ENCODE peak calls at places on chromosomes 12 and 14, in nine cellular contexts. M, X, S, D, L, F, I, K and H are unnamed samples.

GRCh38 chr14:103400537-103400936 is 15.3 kb downstream of the MARK3 start:
- DNase-seq in M (no peak), X (no peak), S (no peak), D (no peak), L (no peak), F (no peak), I (no peak), K (no peak), H (no peak)

GRCh38 chr12:85029456-85029855 is 6.6 kb downstream of the TSPAN19 start:
- DNase-seq in M (no peak), X (no peak), S (peak), D (no peak), L (no peak), F (no peak), I (no peak), K (peak), H (no peak)

GRCh38 chr12:52687527-52688385 is 7.5 kb upstream of the KRT1 start:
- DNase-seq in M (no peak), X (no peak), S (no peak), D (no peak), L (no peak), F (no peak), I (no peak), K (no peak), H (no peak)

GRCh38 chr14:76985540-76986260 is 42.8 kb downstream of the IRF2BPL start:
- DNase-seq in M (no peak), X (no peak), S (peak), D (no peak), L (no peak), F (no peak), I (no peak), K (no peak), H (no peak)

GRCh38 chr14:64992328-64992885 is 5.7 kb downstream of the FNTB start:
- DNase-seq in M (peak), X (no peak), S (no peak), D (no peak), L (no peak), F (no peak), I (peak), K (no peak), H (no peak)

GRCh38 chr14:21095430-21096205 is 2.8 kb downstream of the ZNF219 start:
- DNase-seq in M (no peak), X (no peak), S (peak), D (no peak), L (no peak), F (no peak), I (no peak), K (no peak), H (no peak)

GRCh38 chr12:1741154-1741949 is 50.5 kb downstream of the ADIPOR2 start:
- DNase-seq in M (no peak), X (no peak), S (no peak), D (no peak), L (no peak), F (no peak), I (no peak), K (no peak), H (no peak)

GRCh38 chr12:123078114-123078465 is 72.8 kb downstream of the PITPNM2 start:
- DNase-seq in M (no peak), X (no peak), S (no peak), D (no peak), L (no peak), F (no peak), I (no peak), K (no peak), H (no peak)

GRCh38 chr14:71959055-71959454 is 26.8 kb downstream of the RGS6 start:
- DNase-seq in M (no peak), X (no peak), S (no peak), D (no peak), L (no peak), F (no peak), I (no peak), K (no peak), H (no peak)

GRCh38 chr12:53107122-53107521 is 3.8 kb downstream of the SOAT2 start:
- DNase-seq in M (no peak), X (no peak), S (no peak), D (no peak), L (no peak), F (no peak), I (no peak), K (no peak), H (no peak)

GRCh38 chr12:26121323-26121740 is 3.5 kb downstream of the BHLHE41 start:
- DNase-seq in M (no peak), X (no peak), S (no peak), D (no peak), L (no peak), F (no peak), I (no peak), K (no peak), H (no peak)

GRCh38 chr12:100895197-100895596 is 100.6 kb downstream of the ANO4 start:
- DNase-seq in M (no peak), X (no peak), S (no peak), D (no peak), L (no peak), F (no peak), I (no peak), K (no peak), H (no peak)

GRCh38 chr12:132423251-132424117 is 66.5 kb upstream of the FBRSL1 start:
- DNase-seq in M (no peak), X (no peak), S (no peak), D (no peak), L (no peak), F (no peak), I (no peak), K (no peak), H (no peak)

GRCh38 chr14:63770187-63770807 is 42.4 kb upstream of the SGPP1 start:
- DNase-seq in M (peak), X (no peak), S (peak), D (peak), L (no peak), F (peak), I (no peak), K (no peak), H (no peak)

GRCh38 chr12:109539508-109539907 is 33.8 kb downstream of the MMAB start:
- DNase-seq in M (no peak), X (no peak), S (peak), D (no peak), L (no peak), F (no peak), I (no peak), K (no peak), H (no peak)

GRCh38 chr14:69600304-69600891 is 11.0 kb upstream of the SUSD6 start:
- DNase-seq in M (no peak), X (no peak), S (no peak), D (no peak), L (no peak), F (no peak), I (no peak), K (no peak), H (no peak)

GRCh38 chr12:111255261-111255660 is 113.6 kb downstream of the PHETA1 start:
- DNase-seq in M (no peak), X (no peak), S (no peak), D (no peak), L (no peak), F (no peak), I (no peak), K (no peak), H (no peak)

GRCh38 chr12:39805651-39806050 is 186.0 kb upstream of the ABCD2 start:
- DNase-seq in M (no peak), X (no peak), S (no peak), D (no peak), L (no peak), F (no peak), I (no peak), K (no peak), H (no peak)

GRCh38 chr14:55585854-55586253 is 5.8 kb downstream of the KTN1 start:
- DNase-seq in M (no peak), X (no peak), S (peak), D (no peak), L (no peak), F (no peak), I (no peak), K (no peak), H (no peak)

GRCh38 chr14:22313172-22313801 is 275.7 kb downstream of the DAD1 start:
- DNase-seq in M (no peak), X (no peak), S (no peak), D (no peak), L (no peak), F (no peak), I (no peak), K (no peak), H (no peak)

GRCh38 chr12:119410396-119410795 is 75.9 kb downstream of the CCDC60 start:
- DNase-seq in M (no peak), X (no peak), S (no peak), D (no peak), L (no peak), F (no peak), I (no peak), K (no peak), H (no peak)

GRCh38 chr12:93442411-93443340 is 929 bp upstream of the UBE2N start:
- DNase-seq in M (no peak), X (no peak), S (peak), D (no peak), L (no peak), F (no peak), I (no peak), K (no peak), H (no peak)

GRCh38 chr12:39277416-39277815 is 165.5 kb downstream of the KIF21A start:
- DNase-seq in M (no peak), X (no peak), S (no peak), D (no peak), L (no peak), F (no peak), I (no peak), K (no peak), H (no peak)

GRCh38 chr12:60539592-60539991 is 943.8 kb downstream of the SLC16A7 start:
- DNase-seq in M (no peak), X (no peak), S (peak), D (no peak), L (no peak), F (no peak), I (no peak), K (no peak), H (no peak)

GRCh38 chr14:86944434-86944833 is 1048.5 kb downstream of the GALC start:
- DNase-seq in M (no peak), X (no peak), S (no peak), D (no peak), L (no peak), F (no peak), I (no peak), K (no peak), H (no peak)

GRCh38 chr12:1348606-1349005 is 245.8 kb downstream of the FBXL14 start:
- DNase-seq in M (no peak), X (no peak), S (peak), D (no peak), L (no peak), F (no peak), I (no peak), K (no peak), H (no peak)